ENCODE peak calls at places on chromosomes 11 and 22, in nine cellular contexts. Q is GM23338, A is fibroblast of lung, R is cardiac muscle cell, C is A549, F is adrenal gland, X is upper lobe of right lung, Z is tibial nerve, K is OCI-LY7. L is an unnamed sample.
A peak's percentile ranks its signal among the peaks of the same experiment; 100 is the strongest.

GRCh38 chr11:130037058-130037457 is 32.6 kb upstream of the APLP2 start:
- DNase-seq in Q (no peak), A (peak; percentile 51), R (no peak), C (peak; percentile 11), F (no peak), X (no peak), Z (no peak), K (no peak), L (no peak)

GRCh38 chr22:37419916-37420655 is 7.2 kb downstream of the ELFN2 start:
- DNase-seq in Q (peak; percentile 74), A (no peak), R (peak; percentile 34), C (no peak), F (no peak), X (no peak), Z (no peak), K (no peak), L (no peak)

GRCh38 chr22:38267086-38267485 is 5.7 kb downstream of the TMEM184B start:
- DNase-seq in Q (no peak), A (no peak), R (no peak), C (no peak), F (peak; percentile 54), X (no peak), Z (no peak), K (no peak), L (no peak)

GRCh38 chr11:124841186-124841585 is 24.0 kb upstream of the ROBO3 start:
- DNase-seq in Q (no peak), A (no peak), R (no peak), C (no peak), F (no peak), X (no peak), Z (no peak), K (no peak), L (no peak)

GRCh38 chr11:76291576-76292526 is 85.5 kb upstream of the WNT11 start:
- DNase-seq in Q (no peak), A (no peak), R (no peak), C (peak; percentile 10), F (no peak), X (no peak), Z (no peak), K (no peak), L (no peak)

GRCh38 chr11:113593698-113594308 is 112.3 kb downstream of the TMPRSS5 start:
- DNase-seq in Q (no peak), A (no peak), R (no peak), C (no peak), F (no peak), X (no peak), Z (no peak), K (no peak), L (no peak)

GRCh38 chr11:240315-240714 is 3.5 kb downstream of the PSMD13 start:
- DNase-seq in Q (no peak), A (no peak), R (no peak), C (no peak), F (no peak), X (no peak), Z (no peak), K (no peak), L (no peak)

GRCh38 chr11:132064987-132065620 is 694.7 kb downstream of the NTM start:
- DNase-seq in Q (no peak), A (peak; percentile 95), R (no peak), C (peak; percentile 1), F (no peak), X (no peak), Z (no peak), K (no peak), L (no peak)

GRCh38 chr11:83639995-83640758 is 354.0 kb upstream of the CCDC90B start:
- DNase-seq in Q (no peak), A (no peak), R (no peak), C (no peak), F (no peak), X (no peak), Z (no peak), K (no peak), L (no peak)

GRCh38 chr11:108562746-108563581 is 30.6 kb downstream of the EXPH5 start:
- DNase-seq in Q (no peak), A (no peak), R (no peak), C (no peak), F (no peak), X (no peak), Z (no peak), K (no peak), L (no peak)

GRCh38 chr11:118610220-118610772 is 2.9 kb downstream of the PHLDB1 start:
- DNase-seq in Q (peak; percentile 58), A (no peak), R (no peak), C (no peak), F (peak; percentile 19), X (no peak), Z (no peak), K (no peak), L (no peak)

GRCh38 chr11:133950874-133951483 is 5.8 kb downstream of the IGSF9B start:
- DNase-seq in Q (peak; percentile 64), A (no peak), R (peak; percentile 62), C (no peak), F (no peak), X (no peak), Z (no peak), K (no peak), L (no peak)

GRCh38 chr11:110190885-110191284 is 97.7 kb downstream of the ZC3H12C start:
- DNase-seq in Q (no peak), A (no peak), R (no peak), C (no peak), F (no peak), X (no peak), Z (no peak), K (no peak), L (no peak)

GRCh38 chr11:47391077-47391583 is 12.8 kb upstream of the SPI1 start:
- DNase-seq in Q (no peak), A (no peak), R (no peak), C (no peak), F (no peak), X (peak; percentile 87), Z (no peak), K (no peak), L (no peak)

GRCh38 chr11:76162336-76163288 is 43.7 kb downstream of the WNT11 start:
- DNase-seq in Q (no peak), A (no peak), R (no peak), C (no peak), F (no peak), X (no peak), Z (no peak), K (no peak), L (no peak)

DNA sequence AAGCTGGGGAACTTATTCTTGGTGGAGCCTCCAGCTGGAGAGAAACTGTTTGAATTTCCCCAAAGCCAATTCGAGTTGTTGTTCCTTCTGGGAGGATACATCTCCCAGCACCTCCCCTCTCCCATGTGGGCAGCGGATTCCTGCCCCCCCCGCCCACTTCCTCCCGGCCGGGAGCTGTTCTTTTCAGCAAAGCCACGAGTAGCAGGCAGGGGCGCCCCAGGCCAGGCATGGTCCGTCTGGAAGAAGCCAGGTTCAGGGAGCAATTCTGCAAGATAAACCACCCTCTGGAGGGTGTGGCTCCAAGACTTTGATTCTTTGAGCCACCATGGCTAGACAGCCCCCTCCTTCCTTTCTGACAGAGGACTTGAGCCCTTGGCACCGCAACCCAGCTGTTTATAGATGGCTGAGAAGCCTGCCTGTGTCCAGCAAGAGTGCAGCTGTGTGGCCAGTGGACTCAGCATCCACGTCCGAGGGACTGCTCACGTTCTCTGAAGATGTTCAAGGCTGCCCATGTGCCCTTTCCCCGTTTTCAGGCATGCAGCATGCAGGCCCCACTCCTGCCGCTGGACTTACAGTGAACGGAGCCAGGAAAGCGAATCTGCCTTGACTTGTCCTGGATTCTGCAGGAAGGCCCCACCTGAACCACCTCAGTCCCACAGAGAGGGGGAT is 170.3 kb downstream of the CTTN start:
- DNase-seq in Q (peak; percentile 74), A (peak; percentile 17), R (peak; percentile 56), C (no peak), F (peak; percentile 49), X (peak; percentile 67), Z (peak; percentile 33), K (no peak), L (peak; percentile 17)
- TF ChIP-seq CTCF in Q (no peak), A (no peak), R (peak; percentile 43), C (no peak), F (no peak), X (peak; percentile 39), Z (no peak), K (no peak), L (no peak)

DNA sequence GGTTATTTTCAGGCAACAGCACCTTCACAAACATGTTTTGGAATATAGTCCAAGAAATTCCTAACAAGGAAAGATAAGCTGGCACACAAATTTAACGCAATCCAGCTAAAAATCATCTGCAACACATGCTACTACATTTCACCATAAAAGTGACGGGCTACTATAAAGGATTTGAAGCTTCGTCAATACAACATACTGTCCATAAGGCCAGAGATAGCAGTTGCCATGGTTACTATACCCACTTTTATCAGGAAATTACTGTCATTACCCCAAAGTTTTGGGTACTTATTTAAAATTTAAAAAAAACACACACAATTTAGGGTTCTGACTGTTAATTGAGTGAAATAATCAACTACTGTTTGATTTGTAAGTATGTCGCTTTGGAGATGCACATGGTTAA is 6.9 kb downstream of the PHF21A start:
- DNase-seq in Q (no peak), A (no peak), R (no peak), C (no peak), F (no peak), X (no peak), Z (no peak), K (no peak), L (no peak)
- H3K4me1 ChIP-seq in Q (peaks cover 12% of the 10 kb centered on the region), A (peaks cover 2% of the 10 kb centered on the region), R (peaks cover 56% of the 10 kb centered on the region), C (peaks cover 27% of the 10 kb centered on the region), F (peaks cover 73% of the 10 kb centered on the region), X (peaks cover 54% of the 10 kb centered on the region), Z (peaks cover 77% of the 10 kb centered on the region), K (peaks cover 48% of the 10 kb centered on the region), L (no peaks in the 10 kb centered on the region)

GRCh38 chr11:34050967-34051348 is 573 bp upstream of the CAPRIN1 start:
- DNase-seq in Q (no peak), A (no peak), R (peak; percentile 59), C (no peak), F (no peak), X (no peak), Z (no peak), K (no peak), L (no peak)

GRCh38 chr11:34052036-34052607 is 591 bp downstream of the CAPRIN1 start:
- DNase-seq in Q (peak; percentile 92), A (peak; percentile 86), R (peak; percentile 95), C (peak; percentile 91), F (peak; percentile 90), X (peak; percentile 97), Z (peak; percentile 78), K (peak; percentile 92), L (peak; percentile 90)

GRCh38 chr11:34051349-34052035 is at the start of gene CAPRIN1:
- DNase-seq in Q (peak; percentile 93), A (peak; percentile 88), R (peak; percentile 92), C (peak; percentile 94), F (peak; percentile 84), X (peak; percentile 95), Z (peak; percentile 61), K (peak; percentile 93), L (peak; percentile 80)

GRCh38 chr11:34049058-34049457 is 2.5 kb upstream of the CAPRIN1 start:
- DNase-seq in Q (no peak), A (no peak), R (no peak), C (no peak), F (no peak), X (no peak), Z (no peak), K (no peak), L (no peak)

GRCh38 chr11:34050536-34050935 is 995 bp upstream of the CAPRIN1 start:
- DNase-seq in Q (no peak), A (peak; percentile 44), R (no peak), C (no peak), F (no peak), X (no peak), Z (no peak), K (peak; percentile 13), L (no peak)
- H3K27ac ChIP-seq in Q (peak overlapping the region; percentile 96), A (peak overlapping the region; percentile 98), R (peak overlapping the region; percentile 99), C (peak overlapping the region; percentile 98), F (peak overlapping the region; percentile 99), X (peak overlapping the region; percentile 100), Z (no peak overlapping the region), K (peak overlapping the region; percentile 90), L (peak overlapping the region; percentile 98)

GRCh38 chr22:20378110-20378509 is 15.8 kb upstream of the ZNF74 start:
- DNase-seq in Q (no peak), A (no peak), R (no peak), C (no peak), F (no peak), X (no peak), Z (no peak), K (no peak), L (no peak)
- TF ChIP-seq CTCF in Q (no peak), A (no peak), R (no peak), C (no peak), F (no peak), X (no peak), Z (no peak), K (no peak), L (no peak)